ENCODE peak calls at places on chromosomes 1 and 21, in four cellular contexts. Z is heart left ventricle, W is activated B cell treated with CpG ODN at 0.5 μM for 24 hours, N is left ventricle myocardium inferior. A is an unnamed sample.

GRCh38 chr1:38991638-38992449 is 768 bp downstream of the AKIRIN1 start:
- DNase-seq in Z (peak; percentile 49), W (peak; percentile 18), N (peak; percentile 38), A (no peak)

GRCh38 chr1:155080250-155081228 is 1.9 kb downstream of the EFNA3 start:
- DNase-seq in Z (no peak), W (peak; percentile 37), N (no peak), A (no peak)

GRCh38 chr21:18349468-18349867 is 54.1 kb downstream of the TMPRSS15 start:
- DNase-seq in Z (no peak), W (no peak), N (no peak), A (no peak)

GRCh38 chr1:151199860-151200581 is 1.7 kb downstream of the PIP5K1A start:
- DNase-seq in Z (no peak), W (no peak), N (no peak), A (no peak)

GRCh38 chr1:44696789-44697188 is 22.3 kb downstream of the ARMH1 start:
- DNase-seq in Z (no peak), W (peak; percentile 30), N (peak; percentile 22), A (no peak)

GRCh38 chr1:197199923-197200467 is 53.5 kb upstream of the ASPM start:
- DNase-seq in Z (no peak), W (no peak), N (no peak), A (no peak)

GRCh38 chr1:59150537-59151386 is 146.1 kb upstream of the FGGY start:
- DNase-seq in Z (peak; percentile 78), W (no peak), N (peak; percentile 82), A (peak; percentile 66)

GRCh38 chr1:205774277-205775014 is 836 bp downstream of the RAB29 start:
- DNase-seq in Z (no peak), W (peak; percentile 36), N (no peak), A (no peak)

GRCh38 chr1:118985611-118986290 is 2.4 kb downstream of the TBX15 start:
- DNase-seq in Z (no peak), W (no peak), N (no peak), A (no peak)

GRCh38 chr1:151106891-151107290 is 36.3 kb downstream of the GABPB2 start:
- DNase-seq in Z (no peak), W (no peak), N (no peak), A (no peak)

GRCh38 chr1:38908821-38909220 is 27.4 kb upstream of the GJA9 start:
- DNase-seq in Z (no peak), W (no peak), N (no peak), A (no peak)

GRCh38 chr1:13510499-13510898 is 3.3 kb downstream of the LRRC38 start:
- DNase-seq in Z (no peak), W (no peak), N (no peak), A (no peak)

GRCh38 chr1:92495392-92496066 is 8.8 kb upstream of the GFI1 start:
- DNase-seq in Z (no peak), W (no peak), N (no peak), A (no peak)

GRCh38 chr1:31647106-31647505 is 2.4 kb upstream of the PEF1 start:
- DNase-seq in Z (no peak), W (no peak), N (no peak), A (no peak)

GRCh38 chr21:23452384-23453083 is 2154.7 kb downstream of the MRPL39 start:
- DNase-seq in Z (no peak), W (no peak), N (no peak), A (no peak)

GRCh38 chr21:16169102-16169511 is 439.3 kb downstream of the USP25 start:
- DNase-seq in Z (no peak), W (no peak), N (no peak), A (no peak)

GRCh38 chr1:232477728-232478127 is 152.2 kb downstream of the SIPA1L2 start:
- DNase-seq in Z (peak; percentile 31), W (no peak), N (no peak), A (no peak)

GRCh38 chr1:91889717-91890459 is 3.9 kb upstream of the TGFBR3 start:
- DNase-seq in Z (no peak), W (no peak), N (no peak), A (no peak)

GRCh38 chr1:15005116-15005515 is 148.4 kb upstream of the TMEM51 start:
- DNase-seq in Z (no peak), W (no peak), N (no peak), A (no peak)

GRCh38 chr1:44485229-44485932 is 80.3 kb downstream of the RNF220 start:
- DNase-seq in Z (peak; percentile 38), W (no peak), N (no peak), A (no peak)

GRCh38 chr1:41391834-41392527 is 30.7 kb downstream of the FOXO6 start:
- DNase-seq in Z (no peak), W (no peak), N (no peak), A (no peak)

GRCh38 chr1:194369622-194370021 is 1183.2 kb upstream of the B3GALT2 start:
- DNase-seq in Z (no peak), W (no peak), N (no peak), A (no peak)

GRCh38 chr1:203765029-203765837 is at the start of gene LAX1:
- DNase-seq in Z (no peak), W (peak; percentile 22), N (no peak), A (no peak)

GRCh38 chr1:223504741-223505140 is 111.5 kb downstream of the CCDC185 start:
- DNase-seq in Z (no peak), W (no peak), N (no peak), A (no peak)

GRCh38 chr1:40305871-40306270 is 11.2 kb downstream of the COL9A2 start:
- DNase-seq in Z (no peak), W (no peak), N (no peak), A (no peak)

GRCh38 chr1:114094303-114094663 is 59.4 kb downstream of the SYT6 start:
- DNase-seq in Z (no peak), W (no peak), N (no peak), A (no peak)

GRCh38 chr1:103220503-103221095 is 112.3 kb upstream of the COL11A1 start:
- DNase-seq in Z (no peak), W (no peak), N (no peak), A (no peak)

GRCh38 chr1:206544562-206545257 is 37.4 kb downstream of the RASSF5 start:
- DNase-seq in Z (peak; percentile 69), W (peak; percentile 81), N (peak; percentile 68), A (peak; percentile 82)

GRCh38 chr1:109725510-109725909 is 13.5 kb downstream of the GSTM5 start:
- DNase-seq in Z (no peak), W (no peak), N (no peak), A (no peak)

GRCh38 chr1:201490708-201491131 is 16.2 kb downstream of the CSRP1 start:
- DNase-seq in Z (no peak), W (no peak), N (no peak), A (no peak)

GRCh38 chr1:103063911-103064310 is 44.4 kb downstream of the COL11A1 start:
- DNase-seq in Z (no peak), W (no peak), N (no peak), A (no peak)

GRCh38 chr1:103025858-103026409 is 82.4 kb downstream of the COL11A1 start:
- DNase-seq in Z (no peak), W (no peak), N (no peak), A (no peak)

GRCh38 chr1:22275626-22276395 is 132.9 kb upstream of the WNT4 start:
- DNase-seq in Z (peak; percentile 16), W (peak; percentile 37), N (no peak), A (peak; percentile 36)
- TF ChIP-seq CTCF in Z (peak; percentile 71), W (no peak), N (peak; percentile 82), A (no peak)

GRCh38 chr1:161747789-161748188 is 1.8 kb upstream of the DUSP12 start:
- DNase-seq in Z (no peak), W (no peak), N (no peak), A (no peak)

GRCh38 chr1:161749509-161750407 is at the start of gene DUSP12:
- DNase-seq in Z (peak; percentile 95), W (peak; percentile 87), N (peak; percentile 95), A (peak; percentile 50)
- TF ChIP-seq CTCF in Z (no peak), W (no peak), N (no peak), A (no peak)

GRCh38 chr1:183180213-183180612 is 5.9 kb upstream of the LAMC2 start:
- DNase-seq in Z (peak; percentile 72), W (no peak), N (no peak), A (no peak)

GRCh38 chr1:183186820-183187219 is 756 bp downstream of the LAMC2 start:
- DNase-seq in Z (no peak), W (no peak), N (no peak), A (no peak)

GRCh38 chr1:183191833-183192232 is 5.8 kb downstream of the LAMC2 start:
- DNase-seq in Z (no peak), W (no peak), N (no peak), A (no peak)

GRCh38 chr1:183180634-183181056 is 5.4 kb upstream of the LAMC2 start:
- DNase-seq in Z (peak; percentile 70), W (no peak), N (peak; percentile 43), A (no peak)

DNA sequence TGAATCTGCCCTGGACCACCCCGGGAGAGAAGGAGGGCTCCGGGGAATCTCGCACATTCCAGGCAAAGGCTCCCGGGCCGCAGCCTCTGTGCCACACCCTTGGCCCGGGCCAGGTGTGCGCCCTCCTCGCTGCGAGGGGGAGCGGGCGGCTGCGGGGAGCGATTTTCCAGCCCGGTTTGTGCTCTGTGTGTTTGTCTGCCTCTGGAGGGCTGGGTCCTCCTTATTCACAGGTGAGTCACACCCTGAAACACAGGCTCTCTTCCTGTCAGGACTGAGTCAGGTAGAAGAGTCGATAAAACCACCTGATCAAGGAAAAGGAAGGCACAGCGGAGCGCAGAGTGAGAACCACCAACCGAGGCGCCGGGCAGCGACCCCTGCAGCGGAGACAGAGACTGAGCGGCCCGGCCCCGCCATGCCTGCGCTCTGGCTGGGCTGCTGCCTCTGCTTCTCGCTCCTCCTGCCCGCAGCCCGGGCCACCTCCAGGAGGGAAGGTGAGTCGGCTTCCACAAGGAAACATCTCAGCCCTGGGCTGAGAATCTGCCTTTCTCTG is at the start of gene LAMC2:
- DNase-seq in Z (no peak), W (no peak), N (no peak), A (no peak)
- TF ChIP-seq CTCF in Z (no peak), W (no peak), N (peak; percentile 35), A (no peak)

GRCh38 chr1:46486432-46487015 is 3.1 kb upstream of the DMBX1 start:
- DNase-seq in Z (no peak), W (no peak), N (no peak), A (no peak)

GRCh38 chr1:46489169-46489637 is 433 bp upstream of the DMBX1 start:
- DNase-seq in Z (no peak), W (no peak), N (no peak), A (no peak)

GRCh38 chr1:46485564-46486431 is 3.8 kb upstream of the DMBX1 start:
- DNase-seq in Z (no peak), W (no peak), N (no peak), A (no peak)

GRCh38 chr1:46488343-46489168 is 1.1 kb upstream of the DMBX1 start:
- DNase-seq in Z (no peak), W (no peak), N (no peak), A (no peak)

DNA sequence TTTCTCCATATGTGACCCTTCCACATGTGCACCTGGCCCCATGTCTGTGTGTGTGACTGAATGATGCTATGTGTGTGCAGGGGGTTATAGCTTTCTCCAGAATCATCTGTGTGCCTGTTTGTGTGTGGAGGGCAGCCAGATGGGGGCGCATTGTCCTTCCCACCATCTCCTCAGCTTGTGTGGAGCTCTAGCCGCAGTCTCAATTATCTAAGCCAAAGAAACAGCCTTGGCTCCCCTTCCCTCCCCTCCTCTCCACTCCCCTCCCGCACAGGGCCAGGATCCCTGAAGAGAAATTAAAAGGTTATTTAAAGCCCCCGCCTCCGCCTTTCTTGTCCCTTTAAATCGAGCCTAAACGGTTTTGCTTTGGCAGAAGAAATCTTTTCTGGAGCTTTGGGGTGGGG is 1.8 kb upstream of the DMBX1 start:
- DNase-seq in Z (no peak), W (no peak), N (no peak), A (no peak)
- TF ChIP-seq CTCF in Z (no peak), W (no peak), N (no peak), A (no peak)

GRCh38 chr1:200351826-200352549 is 57.8 kb downstream of the ZNF281 start:
- DNase-seq in Z (no peak), W (no peak), N (no peak), A (no peak)
- TF ChIP-seq CTCF in Z (no peak), W (no peak), N (no peak), A (no peak)